ENCODE peak calls at places on chromosomes 7 and 10, in seven cellular contexts. U is choroid plexus epithelial cell, R is psoas muscle, H is lower lobe of right lung, Q is fibroblast of villous mesenchyme, G is pancreas, S is heart right ventricle. W is an unnamed sample.

GRCh38 chr7:31991406-31991805 is 78.8 kb downstream of the PDE1C start:
- DNase-seq in U (no peak), R (no peak), H (no peak), Q (no peak), G (no peak), S (no peak), W (no peak)

GRCh38 chr7:27739301-27739913 is 555 bp upstream of the TAX1BP1 start:
- DNase-seq in U (no peak), R (no peak), H (peak; percentile 50), Q (peak; percentile 84), G (no peak), S (no peak), W (no peak)

GRCh38 chr10:5184987-5185386 is at the start of gene AKR1C8:
- DNase-seq in U (no peak), R (no peak), H (no peak), Q (no peak), G (no peak), S (no peak), W (no peak)

GRCh38 chr10:11719496-11719895 is 22.7 kb upstream of the ECHDC3 start:
- DNase-seq in U (no peak), R (no peak), H (no peak), Q (peak; percentile 8), G (no peak), S (no peak), W (peak; percentile 53)

GRCh38 chr10:15035385-15036301 is 8.1 kb upstream of the OLAH start:
- DNase-seq in U (peak; percentile 97), R (no peak), H (peak; percentile 59), Q (peak; percentile 91), G (no peak), S (peak; percentile 14), W (no peak)

GRCh38 chr7:63112764-63113712 is 885.6 kb upstream of the ZNF722 start:
- DNase-seq in U (no peak), R (no peak), H (no peak), Q (no peak), G (no peak), S (no peak), W (no peak)

GRCh38 chr7:119090851-119091250 is 866.3 kb downstream of the ANKRD7 start:
- DNase-seq in U (peak; percentile 0), R (no peak), H (no peak), Q (peak; percentile 27), G (no peak), S (no peak), W (peak; percentile 33)

GRCh38 chr7:55278321-55278720 is 86.8 kb upstream of the LANCL2 start:
- DNase-seq in U (no peak), R (no peak), H (no peak), Q (no peak), G (no peak), S (no peak), W (no peak)

GRCh38 chr7:70183278-70183677 is 585.0 kb downstream of the AUTS2 start:
- DNase-seq in U (peak; percentile 10), R (no peak), H (no peak), Q (no peak), G (peak; percentile 26), S (no peak), W (no peak)

GRCh38 chr7:107982918-107983389 is 20.0 kb downstream of the LAMB1 start:
- DNase-seq in U (peak; percentile 42), R (no peak), H (no peak), Q (no peak), G (no peak), S (peak; percentile 46), W (no peak)

GRCh38 chr10:75401569-75402485 is at the start of gene ZNF503:
- DNase-seq in U (peak; percentile 98), R (peak; percentile 97), H (peak; percentile 97), Q (peak; percentile 95), G (peak; percentile 99), S (peak; percentile 97), W (peak; percentile 99)
- TF ChIP-seq CTCF in U (peak; percentile 44), R (no peak), H (peak; percentile 8), Q (no peak), G (no peak), S (peak; percentile 30), W (peak; percentile 40)

DNA sequence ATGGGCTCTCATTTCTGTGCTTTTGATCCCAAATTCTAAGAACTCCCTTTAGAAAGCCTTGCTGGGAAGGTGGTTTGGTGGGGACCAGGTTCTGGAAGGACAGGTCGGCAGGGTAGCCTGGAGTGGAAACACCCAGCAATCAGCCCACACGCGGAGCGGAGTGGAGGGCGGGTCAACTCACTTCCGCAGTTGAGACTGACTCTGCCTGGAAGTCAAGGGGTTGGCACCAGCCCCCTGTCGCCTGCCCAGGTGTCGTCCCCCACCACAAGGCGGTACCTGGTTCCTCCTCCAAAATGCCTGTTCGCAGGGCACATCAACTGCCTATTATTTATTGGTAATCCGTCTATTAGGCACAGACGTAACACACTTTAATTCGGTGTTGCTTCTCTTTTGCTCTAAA is 248.4 kb upstream of the PPP2R2D start:
- DNase-seq in U (no peak), R (no peak), H (no peak), Q (no peak), G (no peak), S (no peak), W (no peak)
- H3K4me3 ChIP-seq in U (no peak overlapping the region), R (no peak overlapping the region), H (no peak overlapping the region), Q (no peak overlapping the region), G (no peak overlapping the region), S (no peak overlapping the region), W (no peak overlapping the region)

DNA sequence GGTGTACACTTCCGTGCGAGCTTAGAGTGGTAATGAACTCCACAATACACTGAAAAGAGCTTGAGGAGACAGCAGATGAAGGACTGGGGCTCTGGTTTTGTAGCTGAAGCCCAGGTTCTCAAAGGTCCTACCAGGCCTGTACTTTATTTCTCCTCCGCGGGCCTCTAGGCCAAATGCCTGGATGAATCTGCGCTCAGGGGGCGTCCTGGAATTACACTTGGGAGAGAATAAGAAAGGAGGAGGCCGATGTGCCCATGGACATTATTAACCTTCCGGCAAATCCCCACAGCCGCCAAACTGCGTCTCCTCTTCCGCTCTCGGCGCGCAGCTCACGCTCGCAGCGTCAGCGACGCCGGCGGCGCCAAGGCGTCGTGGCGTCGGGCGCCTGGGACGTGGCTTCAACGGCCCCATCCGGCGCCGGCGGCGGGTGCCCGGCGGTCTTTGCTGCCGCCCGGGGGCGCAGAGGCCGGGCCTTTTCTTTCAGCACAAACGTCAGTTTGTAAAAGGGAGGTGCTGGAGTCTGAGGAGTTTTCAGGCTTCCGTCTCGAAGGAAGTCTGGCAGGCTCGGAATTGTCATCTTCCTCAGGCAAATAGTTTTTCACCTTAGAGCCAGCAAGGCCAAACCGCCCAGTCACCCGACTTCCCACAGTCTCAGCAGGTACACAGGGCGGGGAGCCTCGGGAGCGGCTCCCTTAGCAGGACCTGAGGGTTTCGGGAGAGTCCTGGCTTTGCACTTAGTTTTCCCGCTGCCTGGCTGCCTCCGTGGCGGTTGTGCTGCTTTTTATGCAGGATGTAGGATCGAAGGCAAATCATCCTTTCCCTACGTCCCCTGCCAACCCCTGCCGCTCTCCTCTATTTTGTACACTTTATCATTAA is at the start of gene CCDC7:
- DNase-seq in U (peak; percentile 89), R (peak; percentile 89), H (peak; percentile 91), Q (peak; percentile 88), G (peak; percentile 80), S (peak; percentile 85), W (peak; percentile 80)
- TF ChIP-seq CTCF in U (peak; percentile 46), R (peak; percentile 55), H (peak; percentile 71), Q (peak; percentile 37), G (no peak), S (peak; percentile 84), W (no peak)

GRCh38 chr10:102240467-102241036 is 760 bp downstream of the PITX3 start:
- DNase-seq in U (no peak), R (peak; percentile 44), H (no peak), Q (no peak), G (no peak), S (no peak), W (no peak)
- H3K4me3 ChIP-seq in U (peak overlapping the region; percentile 72), R (peak overlapping the region; percentile 87), H (peak overlapping the region; percentile 70), Q (peak overlapping the region; percentile 70), G (no peak overlapping the region), S (peak overlapping the region; percentile 61), W (peak overlapping the region; percentile 59)

GRCh38 chr10:121994429-121994881 is 5.5 kb downstream of the TACC2 start:
- DNase-seq in U (peak; percentile 9), R (peak; percentile 52), H (no peak), Q (no peak), G (peak; percentile 47), S (peak; percentile 61), W (peak; percentile 66)
- TF ChIP-seq CTCF in U (no peak), R (peak; percentile 8), H (no peak), Q (no peak), G (no peak), S (no peak), W (no peak)

GRCh38 chr7:64871761-64872160 is 31.3 kb upstream of the ZNF273 start:
- DNase-seq in U (no peak), R (no peak), H (no peak), Q (no peak), G (no peak), S (no peak), W (no peak)
- H3K4me3 ChIP-seq in U (no peak overlapping the region), R (no peak overlapping the region), H (no peak overlapping the region), Q (no peak overlapping the region), G (no peak overlapping the region), S (no peak overlapping the region), W (no peak overlapping the region)

DNA sequence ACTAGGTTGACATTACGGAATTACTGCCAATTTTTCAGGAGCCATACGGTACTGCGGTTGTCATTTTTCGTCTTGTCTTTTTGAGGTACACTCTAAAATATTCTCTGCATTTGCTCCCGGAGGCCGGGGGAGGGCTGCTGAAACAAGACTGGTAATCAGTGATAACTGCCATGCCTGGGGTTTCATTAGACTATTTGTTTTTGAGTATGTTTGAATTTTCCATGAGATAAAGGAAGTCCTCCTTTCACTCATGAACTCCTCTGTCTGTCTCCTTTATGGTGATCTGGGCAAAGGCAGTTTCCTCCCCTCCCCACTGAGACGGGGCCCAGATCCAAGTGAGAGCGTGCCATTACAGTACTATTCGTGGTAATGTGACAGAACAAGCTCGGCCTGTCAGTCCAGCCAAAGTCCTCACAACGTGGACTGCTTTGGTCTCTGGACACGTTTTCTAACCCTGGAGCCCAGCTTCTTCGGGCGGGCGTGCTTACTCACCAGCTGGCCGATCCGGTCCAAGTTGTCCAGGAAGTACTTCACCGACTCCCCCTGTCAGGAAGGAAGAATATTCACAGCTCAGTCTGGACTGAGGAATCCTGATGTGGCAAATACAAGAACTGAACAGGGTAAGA is 45.1 kb downstream of the AMZ1 start:
- DNase-seq in U (peak; percentile 61), R (peak; percentile 83), H (no peak), Q (peak; percentile 76), G (no peak), S (peak; percentile 72), W (peak; percentile 90)
- TF ChIP-seq CTCF in U (no peak), R (peak; percentile 10), H (no peak), Q (no peak), G (no peak), S (peak; percentile 27), W (no peak)